ENCODE peak calls at places on chromosomes 16 and 17, in nine cellular contexts. L, B, M, Q, F, J, K, N and Y are unnamed samples.

GRCh38 chr16:54326266-54326662 is 39.7 kb upstream of the IRX3 start:
- DNase-seq in B (no peak), F (no peak), K (no peak), M (no peak), N (peak; percentile 19), L (no peak), J (no peak), Q (peak; percentile 3), Y (peak; percentile 35)

GRCh38 chr17:78179372-78179771 is 7.5 kb downstream of the TK1 start:
- DNase-seq in B (no peak), K (no peak), N (peak; percentile 87), Q (peak; percentile 51), J (no peak), F (no peak), L (no peak), M (no peak), Y (peak; percentile 64)

GRCh38 chr16:70634861-70635260 is 11.5 kb upstream of the IL34 start:
- DNase-seq in M (no peak), F (no peak), L (no peak), K (no peak), Q (peak; percentile 69), B (no peak), N (peak; percentile 41), J (no peak), Y (peak; percentile 73)

GRCh38 chr16:8512941-8513624 is 77.2 kb downstream of the TMEM114 start:
- DNase-seq in N (no peak), M (no peak), F (no peak), K (no peak), J (no peak), Q (no peak), B (no peak), L (no peak), Y (no peak)

GRCh38 chr17:80504671-80505413 is 28.4 kb upstream of the NPTX1 start:
- DNase-seq in Q (peak; percentile 35), F (no peak), N (peak; percentile 66), J (no peak), K (no peak), L (no peak), B (no peak), M (no peak), Y (peak; percentile 82)

GRCh38 chr16:47037396-47037745 is 63.9 kb upstream of the DNAJA2 start:
- DNase-seq in J (no peak), B (no peak), Q (peak; percentile 16), F (no peak), K (no peak), M (peak; percentile 42), L (peak; percentile 32), N (no peak), Y (no peak)

GRCh38 chr17:41885733-41886132 is 20.5 kb upstream of the KLHL11 start:
- DNase-seq in M (no peak), J (no peak), Q (peak; percentile 10), N (peak; percentile 27), F (no peak), L (no peak), B (no peak), K (no peak), Y (no peak)

GRCh38 chr16:24493859-24494258 is 45.5 kb upstream of the RBBP6 start:
- DNase-seq in N (no peak), K (no peak), L (no peak), M (no peak), J (no peak), F (no peak), Q (no peak), B (no peak), Y (no peak)

GRCh38 chr17:63240106-63240505 is 206.0 kb downstream of the CYB561 start:
- DNase-seq in K (no peak), Q (no peak), L (no peak), F (no peak), N (no peak), B (no peak), M (no peak), J (no peak), Y (no peak)

GRCh38 chr16:10731790-10732189 is 11.9 kb upstream of the NUBP1 start:
- DNase-seq in J (no peak), M (no peak), B (no peak), N (no peak), K (no peak), L (no peak), Q (no peak), F (no peak), Y (no peak)